ENCODE peak calls at places on chromosomes 11 and 22, in ten cellular contexts. Y is A549, Q is stomach, E is tibial nerve, U is transverse colon, T is ovary, F is suprapubic skin, N is upper lobe of left lung, K is H1, H is K562. Z is an unnamed sample.

GRCh38 chr22:45096256-45096907 is 67.3 kb upstream of the NUP50 start:
- DNase-seq in K (peak), T (peak), F (no peak), N (peak), H (peak), Y (peak), U (peak), E (peak), Q (peak), Z (no peak)

GRCh38 chr22:35570686-35571194 is 30.1 kb downstream of the RASD2 start:
- DNase-seq in Y (no peak), N (no peak), Q (no peak), T (no peak), U (no peak), K (no peak), H (no peak), E (no peak), F (no peak), Z (no peak)

GRCh38 chr11:115087791-115088190 is 409.5 kb downstream of the NXPE2 start:
- DNase-seq in N (no peak), Q (no peak), U (no peak), K (no peak), E (no peak), H (no peak), Y (no peak), F (no peak), T (no peak), Z (no peak)

GRCh38 chr11:120964857-120965256 is 59.0 kb upstream of the TBCEL start:
- DNase-seq in H (no peak), F (no peak), E (no peak), Y (no peak), N (no peak), Q (no peak), K (no peak), T (no peak), U (no peak), Z (no peak)

GRCh38 chr11:38176812-38177322 is 1578.8 kb upstream of the RAG2 start:
- DNase-seq in Y (no peak), N (no peak), Q (no peak), H (no peak), T (no peak), U (no peak), F (no peak), E (no peak), K (no peak), Z (no peak)

GRCh38 chr22:45599836-45600577 is 71.6 kb upstream of the ATXN10 start:
- DNase-seq in F (no peak), Q (no peak), T (no peak), U (peak), Y (no peak), H (no peak), E (no peak), K (no peak), N (no peak), Z (peak)

GRCh38 chr22:49177666-49178065 is 650.0 kb downstream of the BRD1 start:
- DNase-seq in N (no peak), K (no peak), Y (no peak), H (no peak), F (no peak), E (no peak), U (no peak), Q (no peak), T (no peak), Z (no peak)

GRCh38 chr22:45240137-45240809 is 421 bp downstream of the KIAA0930 start:
- DNase-seq in U (peak), F (no peak), K (peak), Y (no peak), N (peak), Q (no peak), H (no peak), T (peak), E (no peak), Z (no peak)

GRCh38 chr11:117419136-117419914 is 91.7 kb downstream of the CEP164 start:
- DNase-seq in U (no peak), T (no peak), Y (no peak), H (no peak), F (no peak), N (no peak), Q (no peak), E (no peak), K (no peak), Z (peak)

GRCh38 chr11:119056397-119056999 is 507 bp downstream of the HYOU1 start:
- DNase-seq in N (peak), T (peak), U (peak), E (no peak), H (peak), F (peak), Y (no peak), Q (peak), K (peak), Z (peak)

GRCh38 chr11:83072689-83073242 is 1.1 kb upstream of the RAB30 start:
- DNase-seq in H (peak), E (no peak), F (no peak), Q (no peak), N (no peak), Y (no peak), T (no peak), U (no peak), K (no peak), Z (no peak)

GRCh38 chr11:35463211-35463810 is 44.0 kb upstream of the SLC1A2 start:
- DNase-seq in T (no peak), N (no peak), K (no peak), Y (no peak), U (no peak), Q (no peak), E (no peak), H (no peak), F (no peak), Z (no peak)

GRCh38 chr11:126430581-126431320 is 75.3 kb downstream of the ST3GAL4 start:
- DNase-seq in Q (no peak), F (no peak), T (no peak), H (no peak), K (no peak), N (no peak), Y (no peak), U (peak), E (no peak), Z (no peak)

GRCh38 chr11:126432525-126432924 is 77.0 kb downstream of the ST3GAL4 start:
- DNase-seq in F (no peak), H (no peak), U (no peak), Y (no peak), T (no peak), E (no peak), K (no peak), N (no peak), Q (no peak), Z (no peak)

GRCh38 chr11:126432065-126432461 is 76.6 kb downstream of the ST3GAL4 start:
- DNase-seq in K (no peak), U (no peak), H (no peak), N (no peak), Q (no peak), E (no peak), T (no peak), Y (no peak), F (no peak), Z (no peak)

GRCh38 chr11:126433244-126433846 is 77.9 kb downstream of the ST3GAL4 start:
- DNase-seq in E (no peak), N (no peak), T (no peak), K (no peak), U (no peak), H (peak), F (no peak), Q (no peak), Y (no peak), Z (no peak)

GRCh38 chr11:126431401-126432064 is 76.0 kb downstream of the ST3GAL4 start:
- DNase-seq in T (peak), F (peak), N (peak), Y (no peak), H (no peak), E (peak), U (peak), Q (peak), K (no peak), Z (peak)
- TF ChIP-seq EP300 in T (no peak), F (no peak), N (no peak), Y (no peak), H (no peak), E (no peak), U (no peak), Q (no peak), K (no peak), Z (no peak)

GRCh38 chr22:29623553-29624169 is 20.2 kb downstream of the NF2 start:
- DNase-seq in U (no peak), Q (no peak), K (no peak), T (no peak), F (no peak), H (no peak), Y (no peak), E (no peak), N (no peak), Z (no peak)
- H3K27ac ChIP-seq in U (peak), Q (peak), K (no peak), T (no peak), F (no peak), H (peak), Y (peak), E (no peak), N (peak), Z (peak)

GRCh38 chr22:26770624-26771023 is 113.2 kb downstream of the MIAT start:
- DNase-seq in F (no peak), K (no peak), T (no peak), N (no peak), Q (no peak), E (no peak), U (no peak), H (no peak), Y (no peak), Z (no peak)
- TF ChIP-seq EP300 in F (no peak), K (no peak), T (no peak), N (no peak), Q (no peak), E (no peak), U (no peak), H (no peak), Y (no peak), Z (no peak)

GRCh38 chr11:44630511-44631210 is 65.2 kb downstream of the CD82 start:
- DNase-seq in Y (no peak), E (no peak), U (peak), F (peak), Q (peak), T (no peak), K (no peak), N (no peak), H (no peak), Z (peak)

GRCh38 chr11:44631831-44632230 is 66.4 kb downstream of the CD82 start:
- DNase-seq in T (no peak), U (no peak), K (no peak), Q (peak), F (no peak), E (no peak), N (no peak), H (no peak), Y (no peak), Z (peak)

GRCh38 chr11:44634401-44635281 is 69.2 kb downstream of the CD82 start:
- DNase-seq in N (peak), H (peak), Q (peak), F (no peak), K (peak), T (peak), Y (peak), U (peak), E (no peak), Z (peak)

GRCh38 chr11:44633641-44634040 is 68.2 kb downstream of the CD82 start:
- DNase-seq in N (no peak), Y (peak), Q (no peak), T (no peak), K (peak), F (no peak), U (no peak), H (no peak), E (no peak), Z (peak)

DNA sequence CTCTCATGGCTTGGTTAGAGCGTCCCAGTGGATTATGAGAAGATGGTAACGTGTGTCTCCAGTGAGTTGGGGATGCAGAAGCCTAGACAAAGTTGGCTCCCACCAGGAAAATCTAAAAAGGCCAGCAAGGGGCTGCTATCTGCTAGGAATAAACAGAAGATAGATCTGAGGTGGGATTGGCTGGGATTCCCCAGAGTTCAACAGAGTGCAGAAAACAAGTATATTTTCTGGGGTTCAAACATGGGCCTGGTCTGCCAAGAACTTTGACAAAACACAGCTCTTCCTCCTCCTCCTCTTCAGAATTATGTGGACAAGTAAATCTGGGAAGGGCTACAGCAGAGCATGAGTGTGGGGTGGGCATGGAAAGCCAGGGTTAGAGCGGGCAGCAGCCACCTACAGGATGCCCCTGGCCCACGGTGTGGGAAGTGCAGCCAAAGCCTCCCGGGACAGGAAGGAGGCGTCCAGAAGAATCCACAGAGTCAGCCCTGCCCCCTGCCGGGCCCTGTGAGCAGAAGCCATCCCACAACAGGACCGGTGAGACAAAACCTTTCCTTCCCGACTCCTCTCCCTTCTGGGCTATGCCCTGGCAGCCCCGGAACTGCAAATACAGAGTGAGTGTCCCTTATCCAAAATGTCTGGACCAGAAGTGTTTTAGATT is 67.1 kb downstream of the CD82 start:
- DNase-seq in N (no peak), K (peak), H (peak), E (no peak), U (peak), T (no peak), F (no peak), Y (peak), Q (peak), Z (peak)
- H3K27ac ChIP-seq in N (peak), K (no peak), H (no peak), E (no peak), U (no peak), T (no peak), F (no peak), Y (peak), Q (no peak), Z (peak)